ENCODE peak calls at places on chromosome X, in ten cellular contexts. B is mucosa of descending colon, A is transverse colon, W is heart right ventricle, G is ovary, Y is tibial artery, H is stomach, P is esophagus squamous epithelium, R is fibroblast of lung, N is K562. T is an unnamed sample.

GRCh38 chrX:9023293-9023692 is 10.6 kb downstream of the FAM9B start:
- DNase-seq in B (no peak), P (no peak), Y (no peak), R (no peak), A (no peak), G (no peak), W (no peak), N (no peak), H (no peak), T (no peak)

GRCh38 chrX:131729295-131729694 is 185.4 kb downstream of the OR13H1 start:
- DNase-seq in G (peak; percentile 86), H (peak; percentile 84), B (no peak), A (peak; percentile 89), R (peak; percentile 74), W (no peak), Y (no peak), N (no peak), P (peak; percentile 45), T (peak; percentile 92)

GRCh38 chrX:27600686-27601085 is 10.5 kb downstream of the DCAF8L2 start:
- DNase-seq in H (no peak), B (no peak), W (no peak), R (peak; percentile 33), P (no peak), N (no peak), Y (no peak), A (no peak), G (no peak), T (no peak)

GRCh38 chrX:107574711-107575110 is 53.6 kb upstream of the PRPS1 start:
- DNase-seq in P (no peak), N (no peak), G (no peak), A (no peak), B (no peak), H (no peak), R (peak; percentile 73), Y (no peak), W (no peak), T (no peak)

GRCh38 chrX:16807548-16807947 is 21.3 kb downstream of the TXLNG start:
- DNase-seq in Y (no peak), A (no peak), N (no peak), H (no peak), G (no peak), R (peak; percentile 11), P (no peak), B (no peak), W (no peak), T (no peak)

GRCh38 chrX:69524765-69525164 is 20.6 kb downstream of the NALF2 start:
- DNase-seq in Y (no peak), R (no peak), P (no peak), A (no peak), W (no peak), B (no peak), H (no peak), N (no peak), G (no peak), T (no peak)

GRCh38 chrX:38987135-38987780 is 186.0 kb downstream of the MID1IP1 start:
- DNase-seq in A (peak; percentile 12), G (no peak), H (no peak), P (no peak), B (peak; percentile 29), Y (no peak), W (no peak), N (no peak), R (peak; percentile 12), T (peak; percentile 42)

GRCh38 chrX:102964941-102965340 is 27.9 kb downstream of the RAB40AL start:
- DNase-seq in R (no peak), A (no peak), W (no peak), B (no peak), G (no peak), H (no peak), N (no peak), Y (no peak), P (no peak), T (no peak)

GRCh38 chrX:22800360-22800759 is 199.4 kb upstream of the DDX53 start:
- DNase-seq in Y (peak; percentile 40), B (no peak), G (no peak), N (no peak), W (no peak), A (no peak), H (no peak), P (no peak), R (peak; percentile 93), T (no peak)

GRCh38 chrX:2325076-2325784 is 175.5 kb downstream of the DHRSX start:
- DNase-seq in A (peak; percentile 78), P (no peak), B (peak; percentile 46), H (peak; percentile 84), R (peak; percentile 96), G (peak; percentile 87), Y (no peak), N (peak; percentile 44), W (peak; percentile 47), T (no peak)

GRCh38 chrX:115592997-115593734 is 32.2 kb downstream of the PLS3 start:
- DNase-seq in Y (no peak), H (no peak), A (no peak), G (no peak), W (no peak), B (no peak), R (peak; percentile 68), P (no peak), N (no peak), T (no peak)

GRCh38 chrX:15663439-15663838 is 1.2 kb downstream of the CLTRN start:
- DNase-seq in G (no peak), H (no peak), W (no peak), P (no peak), A (no peak), Y (no peak), R (no peak), N (no peak), B (no peak), T (no peak)

GRCh38 chrX:34437586-34437985 is 219.5 kb downstream of the TMEM47 start:
- DNase-seq in P (no peak), G (peak; percentile 68), Y (no peak), H (no peak), B (peak; percentile 33), A (peak; percentile 21), R (no peak), N (no peak), W (no peak), T (no peak)

GRCh38 chrX:1463581-1464281 is 11.0 kb upstream of the ASMTL start:
- DNase-seq in G (no peak), W (peak; percentile 1), N (no peak), R (no peak), Y (peak; percentile 11), H (no peak), B (no peak), A (no peak), P (no peak), T (peak; percentile 27)

GRCh38 chrX:110852180-110852579 is 56.6 kb upstream of the CHRDL1 start:
- DNase-seq in P (no peak), Y (no peak), H (no peak), A (no peak), W (no peak), B (no peak), R (peak; percentile 4), G (no peak), N (peak; percentile 40), T (no peak)

GRCh38 chrX:84259868-84260267 is 71.9 kb upstream of the RPS6KA6 start:
- DNase-seq in A (no peak), B (no peak), G (no peak), H (no peak), N (no peak), Y (no peak), P (no peak), W (no peak), R (no peak), T (no peak)

DNA sequence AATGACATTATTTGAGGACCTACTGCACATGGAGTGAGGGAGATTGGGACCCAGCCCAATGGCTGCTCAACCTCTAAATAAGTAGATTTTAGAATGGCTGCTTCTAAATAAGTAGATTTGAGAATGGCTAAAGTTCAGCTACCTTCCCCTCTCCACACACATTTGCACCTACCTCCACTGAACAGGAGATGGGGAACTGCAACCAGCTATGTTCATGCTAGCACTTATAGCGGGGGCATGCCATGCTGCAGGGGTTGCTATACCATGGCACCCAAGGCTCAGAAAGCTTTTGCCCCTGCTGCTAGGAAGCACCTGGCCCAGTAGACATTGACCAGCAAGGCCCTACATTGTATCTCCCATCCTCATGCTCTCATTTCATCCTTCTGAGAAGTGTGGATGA is 70.2 kb upstream of the MAOA start:
- DNase-seq in N (no peak), Y (no peak), G (no peak), P (no peak), W (no peak), R (no peak), A (no peak), H (no peak), B (no peak), T (no peak)
- TF ChIP-seq CTCF in N (no peak), Y (no peak), G (no peak), P (no peak), W (no peak), R (no peak), A (no peak), H (no peak), B (no peak), T (no peak)

GRCh38 chrX:26558719-26559386 is 342.9 kb downstream of the MAGEB5 start:
- DNase-seq in H (no peak), P (no peak), Y (no peak), G (no peak), N (no peak), A (no peak), R (no peak), B (no peak), W (no peak), T (no peak)

GRCh38 chrX:26562156-26562555 is 346.2 kb downstream of the MAGEB5 start:
- DNase-seq in Y (no peak), W (no peak), N (no peak), G (no peak), R (no peak), A (no peak), H (no peak), P (no peak), B (no peak), T (no peak)

GRCh38 chrX:26557691-26558321 is 341.8 kb downstream of the MAGEB5 start:
- DNase-seq in R (no peak), H (no peak), P (no peak), B (no peak), Y (no peak), W (no peak), G (no peak), N (no peak), A (no peak), T (no peak)
- H3K4me3 ChIP-seq in R (no peak overlapping the region), H (no peak overlapping the region), P (no peak overlapping the region), B (no peak overlapping the region), Y (no peak overlapping the region), W (no peak overlapping the region), G (no peak overlapping the region), N (no peak overlapping the region), A (no peak overlapping the region), T (no peak overlapping the region)

GRCh38 chrX:143632625-143633387 is 3.1 kb downstream of the SLITRK4 start:
- DNase-seq in B (no peak), P (no peak), G (no peak), A (no peak), Y (peak; percentile 29), W (no peak), N (no peak), H (no peak), R (no peak), T (no peak)
- H3K9me3 ChIP-seq in B (no peaks in the 10 kb centered on the region), P (no peaks in the 10 kb centered on the region), G (no peaks in the 10 kb centered on the region), A (no peaks in the 10 kb centered on the region), Y (no peaks in the 10 kb centered on the region), W (no peaks in the 10 kb centered on the region), N (no peaks in the 10 kb centered on the region), H (no peaks in the 10 kb centered on the region), R (no peaks in the 10 kb centered on the region), T (no peaks in the 10 kb centered on the region)

GRCh38 chrX:33336783-33337182 is 125.4 kb upstream of the DMD start:
- DNase-seq in P (no peak), A (no peak), N (no peak), B (no peak), Y (peak; percentile 19), G (no peak), H (no peak), R (no peak), W (peak; percentile 8), T (peak; percentile 43)

GRCh38 chrX:33339219-33339618 is 127.9 kb upstream of the DMD start:
- DNase-seq in H (no peak), R (no peak), Y (no peak), G (no peak), N (no peak), A (no peak), B (no peak), W (no peak), P (no peak), T (no peak)
- TF ChIP-seq CTCF in H (no peak), R (no peak), Y (no peak), G (no peak), N (no peak), A (no peak), B (no peak), W (peak; percentile 13), P (no peak), T (no peak)